ENCODE peak calls at places on chromosome 15, in ten cellular contexts. Z, L, Q, U, K, S, Y, J, G and C are unnamed samples.

GRCh38 chr15:76339302-76340197 is 3.0 kb downstream of the ISL2 start:
- DNase-seq in Z (no peak), L (no peak), Q (peak), U (no peak), K (no peak), S (no peak), Y (no peak), J (no peak), G (no peak), C (peak)

GRCh38 chr15:77573826-77574225 is 58.9 kb downstream of the LINGO1 start:
- DNase-seq in Z (no peak), L (no peak), Q (no peak), U (no peak), K (no peak), S (no peak), Y (no peak), J (no peak), G (no peak), C (no peak)

GRCh38 chr15:25717116-25717755 is 145.9 kb downstream of the ATP10A start:
- DNase-seq in Z (no peak), L (no peak), Q (peak), U (no peak), K (no peak), S (no peak), Y (peak), J (no peak), G (no peak), C (no peak)

GRCh38 chr15:49309889-49310288 is 113.2 kb upstream of the FGF7 start:
- DNase-seq in Z (no peak), L (no peak), Q (no peak), U (no peak), K (no peak), S (no peak), Y (no peak), J (no peak), G (no peak), C (no peak)

GRCh38 chr15:74036271-74037170 is 42.0 kb downstream of the PML start:
- DNase-seq in Z (peak), L (peak), Q (no peak), U (no peak), K (peak), S (peak), Y (no peak), J (peak), G (peak), C (no peak)

GRCh38 chr15:99842071-99842470 is 108.8 kb upstream of the LYSMD4 start:
- DNase-seq in Z (no peak), L (no peak), Q (no peak), U (no peak), K (no peak), S (no peak), Y (no peak), J (no peak), G (no peak), C (peak)

GRCh38 chr15:48465410-48465809 is 134.2 kb downstream of the DUT start:
- DNase-seq in Z (no peak), L (no peak), Q (no peak), U (no peak), K (no peak), S (no peak), Y (no peak), J (no peak), G (no peak), C (no peak)

GRCh38 chr15:39296955-39297354 is 283.9 kb upstream of the THBS1 start:
- DNase-seq in Z (no peak), L (no peak), Q (peak), U (no peak), K (no peak), S (no peak), Y (peak), J (no peak), G (no peak), C (no peak)

GRCh38 chr15:100033140-100033857 is 300.1 kb upstream of the LYSMD4 start:
- DNase-seq in Z (no peak), L (no peak), Q (no peak), U (no peak), K (no peak), S (no peak), Y (no peak), J (no peak), G (no peak), C (no peak)

GRCh38 chr15:99076555-99077308 is 28.1 kb upstream of the SYNM start:
- DNase-seq in Z (peak), L (peak), Q (peak), U (peak), K (peak), S (peak), Y (peak), J (peak), G (peak), C (peak)

GRCh38 chr15:40843183-40843884 is 514 bp upstream of the SPINT1 start:
- DNase-seq in Z (no peak), L (no peak), Q (no peak), U (no peak), K (no peak), S (no peak), Y (no peak), J (peak), G (no peak), C (no peak)

GRCh38 chr15:66491846-66492245 is 5.7 kb downstream of the SNAPC5 start:
- DNase-seq in Z (no peak), L (no peak), Q (no peak), U (no peak), K (no peak), S (no peak), Y (no peak), J (no peak), G (no peak), C (no peak)

GRCh38 chr15:61038387-61038786 is 190.7 kb downstream of the RORA start:
- DNase-seq in Z (no peak), L (no peak), Q (no peak), U (peak), K (peak), S (peak), Y (no peak), J (no peak), G (no peak), C (no peak)

GRCh38 chr15:81304226-81304625 is 19.7 kb downstream of the STARD5 start:
- DNase-seq in Z (peak), L (no peak), Q (no peak), U (no peak), K (peak), S (no peak), Y (peak), J (no peak), G (no peak), C (no peak)

GRCh38 chr15:77889009-77889806 is 188.3 kb downstream of the TBC1D2B start:
- DNase-seq in Z (no peak), L (no peak), Q (no peak), U (no peak), K (no peak), S (no peak), Y (peak), J (no peak), G (no peak), C (no peak)

GRCh38 chr15:55707985-55708384 is 35.0 kb downstream of the PRTG start:
- DNase-seq in Z (no peak), L (no peak), Q (no peak), U (no peak), K (no peak), S (no peak), Y (no peak), J (no peak), G (no peak), C (no peak)

GRCh38 chr15:31371520-31372240 is 45.0 kb downstream of the KLF13 start:
- DNase-seq in Z (no peak), L (no peak), Q (no peak), U (no peak), K (no peak), S (no peak), Y (no peak), J (no peak), G (no peak), C (no peak)

GRCh38 chr15:101476756-101477155 is 12.8 kb downstream of the PCSK6 start:
- DNase-seq in Z (no peak), L (no peak), Q (no peak), U (no peak), K (no peak), S (no peak), Y (no peak), J (no peak), G (no peak), C (no peak)

GRCh38 chr15:57923311-57923710 is 142.2 kb downstream of the ALDH1A2 start:
- DNase-seq in Z (no peak), L (no peak), Q (no peak), U (no peak), K (peak), S (peak), Y (no peak), J (no peak), G (no peak), C (no peak)

GRCh38 chr15:39539466-39539865 is 41.4 kb upstream of the THBS1 start:
- DNase-seq in Z (no peak), L (no peak), Q (no peak), U (peak), K (no peak), S (no peak), Y (no peak), J (no peak), G (no peak), C (no peak)

GRCh38 chr15:52306270-52306669 is 10.7 kb upstream of the MYO5C start:
- DNase-seq in Z (no peak), L (no peak), Q (no peak), U (no peak), K (no peak), S (no peak), Y (no peak), J (no peak), G (no peak), C (no peak)

GRCh38 chr15:63186065-63186464 is 3.3 kb upstream of the RAB8B start:
- DNase-seq in Z (no peak), L (no peak), Q (no peak), U (no peak), K (no peak), S (no peak), Y (no peak), J (no peak), G (no peak), C (no peak)

GRCh38 chr15:78072080-78072892 is 5.2 kb downstream of the TBC1D2B start:
- DNase-seq in Z (peak), L (no peak), Q (no peak), U (no peak), K (peak), S (peak), Y (no peak), J (no peak), G (no peak), C (no peak)

GRCh38 chr15:100849021-100849831 is 30.4 kb upstream of the ALDH1A3 start:
- DNase-seq in Z (peak), L (peak), Q (peak), U (peak), K (no peak), S (peak), Y (no peak), J (peak), G (no peak), C (peak)

GRCh38 chr15:43854801-43855200 is 28.0 kb downstream of the WDR76 start:
- DNase-seq in Z (peak), L (no peak), Q (no peak), U (no peak), K (no peak), S (no peak), Y (no peak), J (no peak), G (no peak), C (no peak)

GRCh38 chr15:88699861-88700260 is 61.0 kb downstream of the ISG20 start:
- DNase-seq in Z (no peak), L (no peak), Q (no peak), U (no peak), K (no peak), S (no peak), Y (no peak), J (no peak), G (no peak), C (no peak)

GRCh38 chr15:88695595-88696186 is 56.9 kb downstream of the ISG20 start:
- DNase-seq in Z (no peak), L (no peak), Q (no peak), U (no peak), K (no peak), S (no peak), Y (no peak), J (no peak), G (no peak), C (no peak)

GRCh38 chr15:88700716-88701115 is 61.9 kb downstream of the ISG20 start:
- DNase-seq in Z (no peak), L (no peak), Q (no peak), U (no peak), K (no peak), S (no peak), Y (no peak), J (no peak), G (no peak), C (no peak)

GRCh38 chr15:88695046-88695445 is 56.2 kb downstream of the ISG20 start:
- DNase-seq in Z (no peak), L (no peak), Q (no peak), U (no peak), K (no peak), S (no peak), Y (no peak), J (no peak), G (no peak), C (no peak)

GRCh38 chr15:88697276-88697675 is 58.5 kb downstream of the ISG20 start:
- DNase-seq in Z (no peak), L (no peak), Q (no peak), U (no peak), K (peak), S (no peak), Y (no peak), J (no peak), G (no peak), C (no peak)
- TF ChIP-seq CTCF in Z (no peak), L (no peak), Q (no peak), U (no peak), K (no peak), S (no peak), Y (no peak), J (no peak), G (no peak), C (no peak)

GRCh38 chr15:93162560-93162959 is 73.5 kb upstream of the RGMA start:
- DNase-seq in Z (no peak), L (no peak), Q (no peak), U (no peak), K (no peak), S (no peak), Y (no peak), J (no peak), G (no peak), C (no peak)
- TF ChIP-seq CTCF in Z (no peak), L (no peak), Q (no peak), U (no peak), K (no peak), S (no peak), Y (no peak), J (no peak), G (peak), C (no peak)

DNA sequence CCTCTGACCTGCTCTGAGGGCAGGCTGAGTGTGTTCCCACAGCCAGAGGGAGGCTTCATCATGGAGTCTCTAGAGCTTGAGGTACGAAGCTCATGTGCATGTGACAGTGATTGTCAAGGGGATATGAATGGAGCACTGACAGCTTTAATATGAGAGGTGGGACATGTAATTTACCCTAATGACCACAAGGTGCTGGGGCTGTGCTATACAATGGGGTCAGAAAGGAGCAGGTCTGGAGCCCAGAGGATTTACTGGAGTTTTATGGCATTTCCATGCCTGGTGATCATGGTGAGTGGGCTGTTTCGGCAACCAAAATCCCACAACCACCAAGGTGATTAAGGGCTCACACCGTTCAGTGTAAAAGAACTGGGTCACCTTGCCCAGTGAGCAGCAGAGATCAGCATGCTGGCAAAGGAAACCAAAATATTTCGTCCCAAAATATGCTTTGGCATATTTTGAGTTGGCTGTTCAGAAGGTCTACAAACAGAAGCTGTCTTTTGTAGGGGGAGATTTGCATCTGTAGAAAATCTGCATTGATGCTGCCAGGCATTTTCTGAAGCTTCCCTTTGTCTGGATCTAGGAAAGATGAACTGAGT is 40.1 kb upstream of the RASGRF1 start:
- DNase-seq in Z (no peak), L (no peak), Q (no peak), U (no peak), K (no peak), S (no peak), Y (no peak), J (no peak), G (no peak), C (no peak)
- TF ChIP-seq CTCF in Z (peak), L (peak), Q (peak), U (no peak), K (no peak), S (no peak), Y (peak), J (peak), G (peak), C (no peak)

DNA sequence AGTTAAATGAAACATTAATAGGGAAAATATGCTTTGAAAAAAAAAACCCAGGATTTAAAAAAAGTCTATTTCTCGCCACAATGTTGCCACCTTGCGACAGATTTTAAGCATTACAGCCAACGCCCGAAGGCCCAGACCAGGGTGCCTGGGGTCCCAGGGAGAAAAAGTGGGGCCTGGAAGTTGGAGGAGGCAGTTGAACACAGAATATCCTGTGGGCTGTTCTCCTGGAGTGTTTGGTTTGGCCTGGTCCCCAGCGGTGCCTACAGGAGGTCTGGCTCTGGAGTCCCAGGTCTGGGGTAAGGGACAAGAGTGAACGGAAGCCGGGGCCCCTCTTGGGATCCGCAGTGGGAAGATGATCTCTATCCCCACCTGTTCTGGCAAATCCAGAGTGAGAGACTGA is 3.4 kb downstream of the RNU6-1 start:
- DNase-seq in Z (peak), L (no peak), Q (no peak), U (no peak), K (peak), S (peak), Y (peak), J (peak), G (no peak), C (peak)
- TF ChIP-seq CTCF in Z (peak), L (peak), Q (peak), U (peak), K (peak), S (peak), Y (peak), J (peak), G (peak), C (peak)